ENCODE peak calls at places on chromosomes 2 and 18, in five cellular contexts. I is endothelial cell of umbilical vein, L is keratinocyte, C is lower lobe of right lung, X is HCT116. T is an unnamed sample.

GRCh38 chr2:214322662-214323061 is 88.2 kb upstream of the VWC2L start:
- DNase-seq in C (no peak), X (no peak), I (no peak), L (no peak), T (no peak)

GRCh38 chr2:120729410-120730052 is 6.1 kb upstream of the GLI2 start:
- DNase-seq in C (no peak), X (peak), I (no peak), L (no peak), T (no peak)

GRCh38 chr18:48452863-48453323 is 43.7 kb upstream of the ZBTB7C start:
- DNase-seq in C (no peak), I (no peak), L (no peak), X (no peak), T (no peak)

GRCh38 chr18:30903566-30903965 is 139.0 kb downstream of the DSC3 start:
- DNase-seq in C (no peak), X (peak), I (no peak), L (peak), T (peak)

GRCh38 chr2:241268716-241269445 is 46.6 kb downstream of the HDLBP start:
- DNase-seq in L (peak), I (no peak), X (no peak), C (no peak), T (no peak)

GRCh38 chr2:65344689-65345088 is 87.7 kb downstream of the SPRED2 start:
- DNase-seq in I (no peak), C (no peak), X (no peak), L (no peak), T (no peak)

GRCh38 chr2:238382381-238382781 is 44.3 kb upstream of the ASB1 start:
- DNase-seq in L (no peak), C (no peak), I (no peak), X (no peak), T (no peak)

GRCh38 chr2:124315221-124315880 is 290.3 kb downstream of the CNTNAP5 start:
- DNase-seq in X (no peak), L (no peak), C (no peak), I (no peak), T (no peak)

GRCh38 chr2:29582062-29582461 is 339.3 kb downstream of the ALK start:
- DNase-seq in I (no peak), X (no peak), C (no peak), L (no peak), T (no peak)

GRCh38 chr2:124145982-124146381 is 120.9 kb downstream of the CNTNAP5 start:
- DNase-seq in L (no peak), I (no peak), X (no peak), C (no peak), T (no peak)

GRCh38 chr2:147017976-147018645 is 826.7 kb upstream of the ACVR2A start:
- DNase-seq in I (no peak), C (no peak), X (no peak), L (no peak), T (no peak)

GRCh38 chr18:78682716-78683115 is 296.9 kb upstream of the SALL3 start:
- DNase-seq in C (no peak), L (no peak), X (no peak), I (no peak), T (no peak)

GRCh38 chr18:41940506-41941215 is 14.4 kb upstream of the PIK3C3 start:
- DNase-seq in X (no peak), L (no peak), I (no peak), C (no peak), T (no peak)

GRCh38 chr2:102043560-102043959 is 51.8 kb downstream of the IL1R2 start:
- DNase-seq in C (no peak), L (no peak), I (no peak), X (no peak), T (no peak)

GRCh38 chr2:240436626-240437180 is 1.2 kb downstream of the GPC1 start:
- DNase-seq in X (no peak), L (no peak), C (peak), I (no peak), T (no peak)

GRCh38 chr2:17822452-17823117 is 6.3 kb downstream of the MSGN1 start:
- DNase-seq in L (no peak), X (no peak), I (no peak), C (no peak), T (no peak)
- H3K27ac ChIP-seq in L (no peak), X (no peak), I (no peak), C (no peak), T (no peak)

GRCh38 chr18:67710639-67711038 is 194.1 kb upstream of the DSEL start:
- DNase-seq in I (no peak), C (no peak), L (no peak), X (no peak), T (no peak)
- TF ChIP-seq CTCF in I (no peak), C (no peak), L (peak), X (no peak), T (peak)

DNA sequence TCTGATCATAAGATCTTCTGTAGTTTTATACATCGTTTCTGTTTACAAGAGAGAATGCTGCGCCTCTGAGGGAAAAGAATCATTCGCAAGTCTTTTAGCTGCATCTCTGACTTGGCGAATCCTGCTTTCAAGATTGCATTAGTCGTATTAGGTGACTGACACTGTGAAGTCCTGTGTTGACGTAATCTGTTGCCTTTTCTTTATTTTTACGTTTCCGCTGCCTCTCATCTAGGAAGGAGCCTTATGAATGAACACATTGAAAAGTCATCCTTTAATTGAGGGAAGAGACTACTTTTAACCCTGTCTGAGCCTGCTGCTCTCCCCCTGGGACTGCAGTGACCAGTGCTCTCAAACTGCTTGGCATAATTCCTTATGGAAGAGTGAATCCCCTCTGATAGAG is 101.6 kb downstream of the LDLRAD4 start:
- DNase-seq in I (no peak), L (no peak), X (no peak), C (no peak), T (no peak)
- H3K27ac ChIP-seq in I (no peak), L (no peak), X (no peak), C (no peak), T (no peak)

GRCh38 chr2:230925879-230926765 is 1.1 kb upstream of the GPR55 start:
- DNase-seq in C (peak), I (no peak), X (no peak), L (no peak), T (no peak)
- TF ChIP-seq CTCF in C (no peak), I (no peak), X (no peak), L (no peak), T (no peak)

T was measured in Panc1.